ENCODE peak calls at places on chromosome 3, in five cellular contexts. Q, O, G, U and C are unnamed samples.

GRCh38 chr3:182802413-182802812 is 9.1 kb downstream of the ATP11B start:
- DNase-seq in Q (no peak), O (no peak), G (peak), U (no peak), C (peak)

GRCh38 chr3:52277972-52278509 is 408 bp downstream of the WDR82 start:
- DNase-seq in Q (peak), O (peak), G (peak), U (no peak), C (peak)

GRCh38 chr3:196177567-196177966 is 33.6 kb downstream of the ZDHHC19 start:
- DNase-seq in Q (no peak), O (no peak), G (no peak), U (no peak), C (no peak)

GRCh38 chr3:66423791-66424190 is 77.0 kb downstream of the LRIG1 start:
- DNase-seq in Q (peak), O (no peak), G (peak), U (no peak), C (peak)

GRCh38 chr3:30349507-30349906 is 256.9 kb upstream of the TGFBR2 start:
- DNase-seq in Q (no peak), O (no peak), G (no peak), U (no peak), C (no peak)

GRCh38 chr3:153399636-153400035 is 237.6 kb downstream of the RAP2B start:
- DNase-seq in Q (no peak), O (no peak), G (no peak), U (no peak), C (peak)

GRCh38 chr3:38717603-38718240 is 68.2 kb upstream of the SCN5A start:
- DNase-seq in Q (no peak), O (no peak), G (peak), U (peak), C (peak)

GRCh38 chr3:72383896-72384295 is 464.3 kb downstream of the SHQ1 start:
- DNase-seq in Q (no peak), O (no peak), G (peak), U (no peak), C (peak)

GRCh38 chr3:44845528-44846520 is 15.9 kb upstream of the TMEM42 start:
- DNase-seq in Q (peak), O (peak), G (peak), U (peak), C (peak)

GRCh38 chr3:194824676-194825075 is 139.0 kb downstream of the FAM43A start:
- DNase-seq in Q (peak), O (no peak), G (no peak), U (peak), C (no peak)

GRCh38 chr3:168878655-168879054 is 782.9 kb upstream of the GOLIM4 start:
- DNase-seq in Q (peak), O (no peak), G (peak), U (no peak), C (peak)

GRCh38 chr3:64405211-64405818 is 180.0 kb upstream of the PRICKLE2 start:
- DNase-seq in Q (peak), O (peak), G (no peak), U (no peak), C (no peak)

GRCh38 chr3:99753268-99753975 is 64.2 kb upstream of the CMSS1 start:
- DNase-seq in Q (peak), O (peak), G (peak), U (no peak), C (no peak)

GRCh38 chr3:28682126-28682525 is 333.5 kb upstream of the AZI2 start:
- DNase-seq in Q (no peak), O (no peak), G (no peak), U (no peak), C (no peak)

GRCh38 chr3:30683769-30684168 is 77.4 kb downstream of the TGFBR2 start:
- DNase-seq in Q (no peak), O (no peak), G (no peak), U (no peak), C (no peak)

GRCh38 chr3:114218578-114219185 is 18.7 kb downstream of the ZNF80 start:
- DNase-seq in Q (no peak), O (no peak), G (no peak), U (no peak), C (no peak)

GRCh38 chr3:4732974-4733373 is 239.8 kb downstream of the ITPR1 start:
- DNase-seq in Q (no peak), O (no peak), G (no peak), U (no peak), C (no peak)

GRCh38 chr3:177479630-177480029 is 282.3 kb upstream of the TBL1XR1 start:
- DNase-seq in Q (no peak), O (no peak), G (no peak), U (no peak), C (no peak)

GRCh38 chr3:31851278-31851677 is 129.8 kb downstream of the OSBPL10 start:
- DNase-seq in Q (no peak), O (no peak), G (no peak), U (no peak), C (no peak)

GRCh38 chr3:178182337-178182761 is 353.9 kb upstream of the KCNMB2 start:
- DNase-seq in Q (no peak), O (no peak), G (no peak), U (no peak), C (no peak)

GRCh38 chr3:90016492-90017065 is 909.2 kb downstream of the EPHA3 start:
- DNase-seq in Q (peak), O (no peak), G (peak), U (no peak), C (no peak)

GRCh38 chr3:102460579-102460978 is 25.8 kb downstream of the ZPLD1 start:
- DNase-seq in Q (peak), O (no peak), G (peak), U (no peak), C (peak)

GRCh38 chr3:52983336-52983807 is 62.5 kb downstream of the SFMBT1 start:
- DNase-seq in Q (no peak), O (no peak), G (no peak), U (no peak), C (no peak)

GRCh38 chr3:16140116-16140893 is 34.2 kb upstream of the GALNT15 start:
- DNase-seq in Q (peak), O (peak), G (no peak), U (no peak), C (no peak)

GRCh38 chr3:32961189-32961715 is 9.8 kb downstream of the CCR4 start:
- DNase-seq in Q (no peak), O (no peak), G (peak), U (no peak), C (no peak)

GRCh38 chr3:194135806-194136518 is at the start of gene HES1:
- DNase-seq in Q (peak), O (peak), G (peak), U (peak), C (peak)

GRCh38 chr3:97968376-97968775 is 3.9 kb downstream of the RIOX2 start:
- DNase-seq in Q (no peak), O (no peak), G (no peak), U (no peak), C (no peak)

GRCh38 chr3:12027199-12027598 is 23.0 kb downstream of the SYN2 start:
- DNase-seq in Q (no peak), O (no peak), G (no peak), U (no peak), C (no peak)

GRCh38 chr3:156978471-156978961 is 152.4 kb downstream of the LEKR1 start:
- DNase-seq in Q (peak), O (no peak), G (no peak), U (no peak), C (no peak)

GRCh38 chr3:152497457-152497856 is 228.7 kb downstream of the MBNL1 start:
- DNase-seq in Q (peak), O (no peak), G (peak), U (no peak), C (no peak)

GRCh38 chr3:16866447-16867025 is 18.2 kb upstream of the PLCL2 start:
- DNase-seq in Q (peak), O (no peak), G (no peak), U (no peak), C (no peak)

GRCh38 chr3:193507566-193507965 is 47.1 kb downstream of the ATP13A4 start:
- DNase-seq in Q (no peak), O (no peak), G (peak), U (no peak), C (no peak)

GRCh38 chr3:141900343-141900742 is 23.9 kb downstream of the ATP1B3 start:
- DNase-seq in Q (no peak), O (no peak), G (no peak), U (no peak), C (no peak)

GRCh38 chr3:67017211-67017610 is 19.1 kb downstream of the KBTBD8 start:
- DNase-seq in Q (peak), O (no peak), G (peak), U (no peak), C (peak)

GRCh38 chr3:155481089-155481488 is 187.6 kb upstream of the STRIT1 start:
- DNase-seq in Q (no peak), O (no peak), G (no peak), U (no peak), C (no peak)

GRCh38 chr3:28068342-28068741 is 173.1 kb upstream of the CMC1 start:
- DNase-seq in Q (no peak), O (no peak), G (no peak), U (no peak), C (no peak)

GRCh38 chr3:108914774-108915641 is 38.7 kb downstream of the GUCA1C start:
- DNase-seq in Q (peak), O (peak), G (peak), U (no peak), C (peak)

GRCh38 chr3:126348308-126348920 is 8.8 kb downstream of the KLF15 start:
- DNase-seq in Q (peak), O (no peak), G (no peak), U (no peak), C (no peak)

DNA sequence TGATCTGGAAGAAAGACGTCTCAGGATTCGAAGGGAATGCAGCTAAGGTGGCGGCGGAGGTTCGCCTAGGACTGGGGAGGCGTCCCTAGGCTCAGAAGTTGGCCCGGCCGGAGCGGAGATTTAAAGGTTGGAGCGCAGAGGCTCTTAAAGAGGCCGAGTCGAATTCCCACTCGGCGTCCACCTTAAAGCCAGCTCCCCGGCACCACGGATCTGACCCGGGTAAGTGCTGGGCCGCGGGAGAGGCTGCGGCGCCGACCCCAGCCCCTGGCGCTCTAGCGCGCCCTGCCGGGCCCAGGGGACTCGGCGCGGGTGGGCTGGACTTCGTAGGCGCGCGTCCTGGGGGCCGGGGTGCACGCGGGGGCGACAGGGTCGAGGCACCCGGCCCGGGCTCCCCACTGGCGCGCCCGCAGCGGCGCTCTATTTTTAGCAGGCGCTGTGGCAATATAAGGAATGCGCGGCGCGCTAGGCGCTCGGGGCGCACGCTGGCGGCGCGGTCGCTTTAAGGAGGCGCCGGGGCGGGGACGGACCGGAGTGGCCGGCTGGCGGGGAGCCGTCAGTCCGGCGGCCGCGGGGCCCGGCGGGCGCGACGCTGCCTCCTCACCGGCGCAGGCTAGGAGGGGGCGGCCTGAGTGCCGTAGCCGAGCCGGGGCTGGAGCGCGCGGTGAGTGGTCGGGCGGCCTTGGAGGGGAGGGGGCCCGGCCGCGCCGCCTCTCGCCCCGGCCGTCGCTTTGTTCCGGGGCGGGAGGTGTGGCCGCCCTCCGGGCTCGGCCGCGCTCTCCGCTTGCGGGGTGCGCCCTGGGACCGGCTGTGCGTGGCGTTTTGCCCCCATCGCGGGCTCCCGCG is at the start of gene MRAS:
- DNase-seq in Q (peak), O (peak), G (peak), U (peak), C (peak)
- TF ChIP-seq CTCF in Q (no peak), O (peak), G (peak), U (peak), C (peak)

DNA sequence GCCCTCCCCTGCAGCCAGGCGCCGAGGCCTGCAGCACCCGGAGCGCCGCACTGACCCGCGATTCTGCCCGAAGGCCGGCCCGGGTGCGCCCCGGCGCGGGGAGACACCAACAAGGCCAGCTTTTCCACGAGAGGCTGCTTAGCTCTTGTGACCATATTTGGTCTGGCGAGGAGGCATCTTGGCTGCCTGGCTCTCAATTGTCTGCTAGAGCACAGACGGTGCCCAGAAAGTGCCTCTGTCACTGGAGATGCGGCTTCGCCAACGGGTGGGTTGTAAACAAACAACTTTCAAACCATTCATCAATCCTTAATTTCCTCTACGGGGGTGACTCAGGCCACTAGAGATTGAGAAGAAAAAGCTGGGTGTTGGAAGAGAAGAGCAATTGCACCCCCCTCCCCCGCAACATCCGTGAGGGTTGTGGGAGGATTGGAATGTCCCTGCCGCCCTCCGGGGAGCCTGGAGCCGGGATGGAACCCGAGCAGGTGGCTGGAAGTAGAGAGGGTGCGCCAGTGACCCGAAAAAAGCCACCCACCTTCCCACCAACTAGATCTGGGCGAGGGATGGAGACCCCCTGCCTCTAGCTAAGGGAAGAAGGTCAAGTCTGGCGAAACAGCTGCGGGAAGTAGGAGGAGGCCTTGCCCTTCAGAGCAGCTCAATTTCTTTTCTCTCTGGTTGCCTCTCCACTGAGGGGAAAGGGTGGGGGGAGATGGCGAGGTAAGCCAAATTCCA is 783 bp upstream of the WWTR1 start:
- DNase-seq in Q (peak), O (peak), G (peak), U (peak), C (peak)
- TF ChIP-seq CTCF in Q (peak), O (peak), G (peak), U (peak), C (peak)

GRCh38 chr3:25863560-25863959 is 73.7 kb downstream of the OXSM start:
- DNase-seq in Q (no peak), O (no peak), G (no peak), U (no peak), C (no peak)
- TF ChIP-seq CTCF in Q (peak), O (peak), G (peak), U (no peak), C (no peak)

GRCh38 chr3:140816804-140817203 is 124.8 kb upstream of the SLC25A36 start:
- DNase-seq in Q (no peak), O (no peak), G (no peak), U (no peak), C (no peak)
- TF ChIP-seq CTCF in Q (no peak), O (no peak), G (no peak), U (no peak), C (no peak)

DNA sequence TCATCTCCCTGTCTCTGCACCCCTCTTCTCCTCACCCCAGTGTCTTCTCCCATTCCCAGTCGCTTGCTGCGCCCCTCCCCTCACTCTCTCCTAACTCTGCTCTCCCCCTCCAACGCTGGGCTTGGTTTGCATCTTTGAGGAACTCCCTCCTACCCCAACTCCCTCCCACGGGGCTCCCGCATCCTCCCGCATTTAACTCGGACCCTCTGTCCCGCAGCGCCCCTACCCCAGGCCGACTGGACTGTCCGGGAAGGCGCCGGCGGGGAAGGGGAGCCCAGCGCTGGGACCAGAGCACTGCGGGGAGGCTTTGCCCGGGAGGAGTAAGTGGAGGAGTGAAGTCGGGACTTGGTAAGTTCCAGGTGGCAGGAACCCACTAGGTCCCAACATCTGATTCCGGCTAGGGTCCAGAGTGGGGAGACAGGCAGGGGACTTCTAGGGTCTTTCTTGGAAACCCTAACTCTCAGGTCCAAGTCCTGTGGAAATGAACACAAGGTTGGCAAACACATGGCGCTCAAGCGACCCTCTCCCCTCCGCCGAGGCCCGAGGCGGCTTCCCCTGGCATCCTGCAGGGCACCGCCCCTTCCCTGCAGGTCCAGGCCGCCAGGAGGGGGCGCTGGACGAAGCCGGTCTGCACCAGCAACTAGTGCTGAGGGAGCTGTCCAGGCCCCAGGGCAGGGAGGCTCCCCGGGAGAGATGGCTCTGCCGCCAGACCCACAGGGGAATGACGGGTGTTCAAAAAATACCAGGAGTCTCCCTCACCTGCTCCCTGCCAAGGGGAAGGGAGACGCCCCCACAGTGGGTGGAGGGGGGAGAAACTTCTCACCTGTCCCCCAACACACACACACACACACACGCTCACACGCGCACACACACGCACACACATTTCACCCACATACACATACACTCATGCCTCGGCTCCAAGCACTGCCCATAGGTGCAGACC is 53.2 kb downstream of the LHFPL4 start:
- DNase-seq in Q (peak), O (peak), G (peak), U (peak), C (peak)
- TF ChIP-seq CTCF in Q (peak), O (peak), G (peak), U (peak), C (peak)

GRCh38 chr3:42398080-42398479 is 12.3 kb downstream of the LYZL4 start:
- DNase-seq in Q (no peak), O (no peak), G (no peak), U (no peak), C (no peak)

GRCh38 chr3:42397644-42398043 is 12.8 kb downstream of the LYZL4 start:
- DNase-seq in Q (no peak), O (no peak), G (no peak), U (no peak), C (no peak)

DNA sequence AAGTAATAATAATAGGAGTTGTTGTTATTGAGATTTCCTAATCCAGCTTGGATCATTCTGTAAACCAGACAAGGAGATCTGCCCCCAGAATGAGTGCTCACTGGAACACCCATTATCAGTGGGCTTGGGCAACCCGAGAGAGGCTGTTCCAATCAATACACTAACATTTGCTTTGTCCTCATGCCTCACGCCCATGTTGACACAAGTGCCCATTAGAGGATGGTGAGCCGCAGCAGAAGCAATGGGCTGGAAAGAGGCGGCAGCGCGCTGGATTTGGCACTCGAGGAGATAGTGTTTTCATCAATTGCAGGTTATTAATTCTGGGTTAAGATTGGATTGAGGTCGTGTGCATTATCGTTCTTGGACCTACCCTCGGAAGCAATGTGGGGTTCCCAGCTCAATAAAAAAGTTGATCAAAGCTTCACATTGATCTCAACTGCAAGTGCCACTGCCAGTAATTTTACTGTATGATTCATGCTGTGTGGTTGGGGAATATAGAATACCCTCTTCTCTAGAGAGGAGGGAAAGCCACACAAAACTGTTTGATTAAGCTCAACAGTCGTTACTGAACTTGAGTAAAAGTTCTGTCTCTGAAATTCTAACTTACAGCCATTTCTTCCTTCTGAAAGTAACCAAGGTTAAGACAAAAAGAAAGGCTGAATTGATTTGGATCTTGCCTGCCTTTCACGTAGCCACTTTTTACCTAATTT is 15.7 kb downstream of the LYZL4 start:
- DNase-seq in Q (no peak), O (no peak), G (no peak), U (no peak), C (no peak)
- TF ChIP-seq CTCF in Q (no peak), O (no peak), G (no peak), U (no peak), C (no peak)

GRCh38 chr3:40452876-40453730 is 4.0 kb upstream of the RPL14 start:
- DNase-seq in Q (peak), O (peak), G (peak), U (peak), C (peak)
- TF ChIP-seq CTCF in Q (no peak), O (no peak), G (no peak), U (no peak), C (peak)